ENCODE peak calls at places on chromosome 7, in four cellular contexts. C, N, O and M are unnamed samples.

GRCh38 chr7:92595281-92595680 is 5.1 kb upstream of the FAM133B start:
- DNase-seq in N (peak), O (no peak), C (no peak), M (no peak)

GRCh38 chr7:45088146-45088701 is 545 bp downstream of the NACAD start:
- DNase-seq in O (no peak), C (no peak), N (no peak), M (no peak)

GRCh38 chr7:117322741-117323584 is at the start of gene WNT2:
- DNase-seq in O (no peak), C (peak), N (no peak), M (peak)

GRCh38 chr7:46775020-46775419 is 806.9 kb downstream of the TNS3 start:
- DNase-seq in C (no peak), O (no peak), N (no peak), M (no peak)

GRCh38 chr7:30285067-30285530 is 702 bp downstream of the ZNRF2 start:
- DNase-seq in O (no peak), N (no peak), C (peak), M (peak)

GRCh38 chr7:17130281-17131059 is 168.0 kb upstream of the AHR start:
- DNase-seq in C (no peak), O (no peak), N (peak), M (no peak)

GRCh38 chr7:85851571-85852193 is 664.8 kb upstream of the SEMA3D start:
- DNase-seq in O (no peak), N (no peak), C (no peak), M (peak)

GRCh38 chr7:114102996-114103395 is 184.2 kb upstream of the PPP1R3A start:
- DNase-seq in C (no peak), N (no peak), O (no peak), M (no peak)

GRCh38 chr7:45293295-45293942 is 135.8 kb downstream of the RAMP3 start:
- DNase-seq in N (no peak), O (no peak), C (no peak), M (no peak)